ENCODE peak calls at places on chromosomes 7 and 10, in five cellular contexts. V is mesenchymal stem cell, A is H1, I is IMR-90, K is neuronal stem cell. B is an unnamed sample.

GRCh38 chr10:53071505-53072125 is 299.0 kb upstream of the MBL2 start:
- DNase-seq in V (no peak), A (no peak), I (no peak), K (no peak), B (no peak)

GRCh38 chr10:91549296-91549695 is 83.6 kb downstream of the PPP1R3C start:
- DNase-seq in V (no peak), A (no peak), I (no peak), K (no peak), B (no peak)

GRCh38 chr7:6276911-6277408 is 4.5 kb upstream of the CYTH3 start:
- DNase-seq in V (no peak), A (no peak), I (no peak), K (no peak), B (no peak)

GRCh38 chr7:143503261-143503660 is 25.6 kb downstream of the TAS2R41 start:
- DNase-seq in V (no peak), A (no peak), I (no peak), K (no peak), B (no peak)

GRCh38 chr7:96084880-96085551 is 236.9 kb downstream of the SLC25A13 start:
- DNase-seq in V (peak; percentile 3), A (no peak), I (peak; percentile 68), K (no peak), B (no peak)

GRCh38 chr7:149872419-149873073 is 1.2 kb upstream of the ATP6V0E2 start:
- DNase-seq in V (peak; percentile 92), A (no peak), I (peak; percentile 81), K (no peak), B (peak; percentile 88)

GRCh38 chr10:123562811-123563580 is 103.2 kb upstream of the GPR26 start:
- DNase-seq in V (no peak), A (no peak), I (no peak), K (no peak), B (peak; percentile 33)

GRCh38 chr7:129356176-129356575 is 78.1 kb upstream of the STRIP2 start:
- DNase-seq in V (no peak), A (no peak), I (no peak), K (no peak), B (no peak)

GRCh38 chr7:42183547-42183946 is 53.5 kb downstream of the GLI3 start:
- DNase-seq in V (no peak), A (no peak), I (peak; percentile 47), K (no peak), B (no peak)

GRCh38 chr7:135713836-135714470 is 14.0 kb downstream of the SLC13A4 start:
- DNase-seq in V (no peak), A (no peak), I (no peak), K (no peak), B (peak; percentile 68)

GRCh38 chr7:78576196-78576595 is 777.6 kb downstream of the PHTF2 start:
- DNase-seq in V (peak; percentile 87), A (no peak), I (peak; percentile 17), K (no peak), B (peak; percentile 89)

GRCh38 chr7:30702200-30702599 is 19.9 kb upstream of the CRHR2 start:
- DNase-seq in V (no peak), A (no peak), I (no peak), K (no peak), B (peak; percentile 40)

GRCh38 chr10:102599565-102600327 is 44.5 kb upstream of the TRIM8 start:
- DNase-seq in V (peak; percentile 65), A (no peak), I (no peak), K (no peak), B (no peak)
- H2BK120ac ChIP-seq in V (peak overlapping the region; percentile 88), A (no peak overlapping the region), I (peak overlapping the region; percentile 65), K (no peak overlapping the region), B (no peak overlapping the region)

GRCh38 chr10:30822693-30823465 is 193.3 kb upstream of the LYZL2 start:
- DNase-seq in V (no peak), A (no peak), I (no peak), K (no peak), B (no peak)
- H3K4me1 ChIP-seq in V (peaks cover 20% of the 10 kb centered on the region), A (no peaks in the 10 kb centered on the region), I (peaks cover 32% of the 10 kb centered on the region), K (no peaks in the 10 kb centered on the region), B (no peaks in the 10 kb centered on the region)

GRCh38 chr10:1117651-1118050 is 61.5 kb downstream of the WDR37 start:
- DNase-seq in V (no peak), A (no peak), I (no peak), K (no peak), B (no peak)
- H3K36me3 ChIP-seq in V (peaks cover 69% of the 10 kb centered on the region), A (peaks cover 4% of the 10 kb centered on the region), I (peaks cover 50% of the 10 kb centered on the region), K (peaks cover 13% of the 10 kb centered on the region), B (no peaks in the 10 kb centered on the region)

GRCh38 chr10:86953747-86954680 is 3.4 kb downstream of the MMRN2 start:
- DNase-seq in V (peak; percentile 92), A (peak; percentile 88), I (peak; percentile 35), K (no peak), B (peak; percentile 99)
- H2BK120ac ChIP-seq in V (peak overlapping the region; percentile 91), A (peak overlapping the region; percentile 93), I (peak overlapping the region; percentile 54), K (peak overlapping the region; percentile 88), B (peak overlapping the region; percentile 40)

GRCh38 chr7:111929258-111929657 is 276.9 kb downstream of the DOCK4 start:
- DNase-seq in V (no peak), A (no peak), I (no peak), K (no peak), B (no peak)

GRCh38 chr7:111931958-111932357 is 274.2 kb downstream of the DOCK4 start:
- DNase-seq in V (peak; percentile 62), A (no peak), I (peak; percentile 23), K (no peak), B (no peak)

GRCh38 chr7:111927383-111928019 is 278.7 kb downstream of the DOCK4 start:
- DNase-seq in V (no peak), A (no peak), I (no peak), K (no peak), B (no peak)

GRCh38 chr7:111933614-111934013 is 272.6 kb downstream of the DOCK4 start:
- DNase-seq in V (no peak), A (no peak), I (no peak), K (no peak), B (no peak)

DNA sequence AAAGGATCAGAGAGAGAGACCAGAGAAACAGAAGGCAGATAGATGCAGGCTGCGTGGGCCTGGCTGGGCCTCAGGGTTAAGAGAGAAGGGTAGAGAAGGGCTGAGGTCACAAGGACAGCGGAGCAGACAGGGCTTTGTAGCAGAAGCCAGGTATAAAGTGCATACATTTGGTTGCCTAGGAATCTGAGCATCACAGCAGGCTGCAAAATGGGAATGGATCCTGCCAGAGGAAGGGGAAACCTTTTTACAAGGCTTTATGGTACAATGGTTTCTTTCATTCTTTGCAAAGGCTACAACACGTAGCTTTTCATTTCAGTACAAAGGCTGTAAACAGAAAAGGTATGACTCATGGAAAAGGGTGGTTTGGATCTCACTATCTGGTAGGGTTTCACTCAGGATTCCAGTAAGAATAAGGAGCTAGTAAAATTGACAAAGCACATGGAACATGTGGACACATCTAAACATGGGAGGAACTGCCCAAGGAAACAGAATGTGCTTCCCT is 275.1 kb downstream of the DOCK4 start:
- DNase-seq in V (peak; percentile 66), A (no peak), I (peak; percentile 75), K (peak; percentile 21), B (peak; percentile 63)
- H3K4me1 ChIP-seq in V (peaks cover 3% of the 10 kb centered on the region), A (peaks cover 16% of the 10 kb centered on the region), I (peaks cover 3% of the 10 kb centered on the region), K (peaks cover 10% of the 10 kb centered on the region), B (peaks cover 2% of the 10 kb centered on the region)

DNA sequence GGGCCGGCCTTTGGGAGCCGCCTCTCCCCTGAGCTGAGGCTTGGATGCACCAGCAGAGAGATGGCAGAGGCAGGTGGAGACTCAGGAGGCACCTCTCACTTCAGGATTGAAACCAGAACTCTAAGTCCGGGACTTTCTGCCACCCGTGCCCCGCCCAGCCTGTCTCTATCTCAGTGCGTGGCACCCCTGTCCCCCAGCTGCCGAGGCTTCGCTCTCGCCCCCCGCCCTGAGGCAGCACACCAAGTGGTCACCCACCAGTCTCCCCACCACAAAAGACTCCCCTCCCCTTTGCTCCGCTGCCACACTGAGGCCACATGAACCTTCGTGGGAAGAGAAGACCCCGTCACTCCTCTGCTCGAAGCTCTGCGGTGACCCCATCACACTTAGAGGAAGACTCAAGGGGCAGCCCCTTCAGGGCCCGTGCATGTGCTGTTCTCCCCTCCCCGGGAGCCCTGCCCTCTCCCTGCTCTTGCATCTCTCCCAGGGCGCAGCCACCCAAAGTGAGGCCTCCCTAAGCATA is 166.7 kb downstream of the PRKAG2 start:
- DNase-seq in V (no peak), A (no peak), I (no peak), K (no peak), B (no peak)
- H3K36me3 ChIP-seq in V (no peaks in the 10 kb centered on the region), A (no peaks in the 10 kb centered on the region), I (no peaks in the 10 kb centered on the region), K (peaks cover 2% of the 10 kb centered on the region), B (no peaks in the 10 kb centered on the region)

GRCh38 chr10:69374931-69375306 is 41.8 kb downstream of the TACR2 start:
- DNase-seq in V (no peak), A (no peak), I (no peak), K (no peak), B (no peak)
- H2BK120ac ChIP-seq in V (no peak overlapping the region), A (no peak overlapping the region), I (no peak overlapping the region), K (no peak overlapping the region), B (no peak overlapping the region)

GRCh38 chr7:1537631-1538412 is 7.3 kb downstream of the MAFK start:
- DNase-seq in V (peak; percentile 95), A (no peak), I (peak; percentile 97), K (peak; percentile 82), B (peak; percentile 92)
- H3K4me1 ChIP-seq in V (peaks cover 65% of the 10 kb centered on the region), A (peaks cover 31% of the 10 kb centered on the region), I (peaks cover 34% of the 10 kb centered on the region), K (peaks cover 39% of the 10 kb centered on the region), B (peaks cover 5% of the 10 kb centered on the region)

GRCh38 chr10:15137636-15138035 is 30.9 kb downstream of the NMT2 start:
- DNase-seq in V (peak; percentile 47), A (no peak), I (no peak), K (no peak), B (no peak)
- H3K36me3 ChIP-seq in V (peaks cover 32% of the 10 kb centered on the region), A (peaks cover 6% of the 10 kb centered on the region), I (peaks cover 19% of the 10 kb centered on the region), K (peaks cover 18% of the 10 kb centered on the region), B (peaks cover 4% of the 10 kb centered on the region)

DNA sequence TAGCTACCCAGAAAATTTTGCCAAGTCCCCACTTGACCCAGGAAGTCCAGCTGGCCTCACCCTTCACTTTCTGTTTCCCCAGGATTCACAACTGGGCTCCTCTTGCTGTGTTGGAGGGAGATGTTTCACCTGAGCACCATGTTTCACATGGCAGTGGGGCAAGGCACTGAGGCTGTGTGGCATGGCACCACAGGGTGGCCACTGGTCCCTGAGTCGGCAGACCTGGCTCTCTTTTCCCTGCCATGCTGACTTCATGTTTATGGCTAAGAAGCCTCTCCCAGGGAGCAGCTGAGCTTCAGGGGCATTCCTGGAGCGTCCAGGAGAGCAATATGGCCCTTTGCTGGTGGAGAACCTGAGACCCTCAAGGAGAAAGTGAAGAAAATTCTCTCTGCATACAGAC is 266.9 kb downstream of the RPS24 start:
- DNase-seq in V (no peak), A (no peak), I (no peak), K (no peak), B (no peak)
- H2BK120ac ChIP-seq in V (no peak overlapping the region), A (no peak overlapping the region), I (no peak overlapping the region), K (no peak overlapping the region), B (no peak overlapping the region)